ENCODE peak calls at places on chromosomes 4 and X, in five cellular contexts. B, S, Z, D and K are unnamed samples.

GRCh38 chr4:165464813-165465381 is 86.1 kb downstream of the CPE start:
- DNase-seq in D (peak), S (peak), Z (no peak), B (no peak), K (no peak)

GRCh38 chr4:140884431-140885058 is 128.4 kb upstream of the TBC1D9 start:
- DNase-seq in S (peak), Z (no peak), B (no peak), D (peak), K (no peak)

GRCh38 chr4:166143227-166143626 is 270.2 kb downstream of the TLL1 start:
- DNase-seq in D (no peak), Z (no peak), S (no peak), B (no peak), K (no peak)

GRCh38 chrX:19334945-19335626 is 8.6 kb upstream of the PDHA1 start:
- DNase-seq in S (no peak), D (no peak), B (no peak), Z (no peak), K (no peak)

GRCh38 chr4:145231906-145232700 is 51.7 kb upstream of the OTUD4 start:
- DNase-seq in B (no peak), S (peak), D (peak), Z (no peak), K (no peak)

GRCh38 chr4:70667710-70668535 is 1.6 kb upstream of the JCHAIN start:
- DNase-seq in Z (no peak), S (peak), B (no peak), D (no peak), K (no peak)

GRCh38 chrX:39559229-39559628 is 538.5 kb downstream of the BCOR start:
- DNase-seq in Z (no peak), S (no peak), D (no peak), B (no peak), K (no peak)

GRCh38 chr4:103099691-103100392 is at the start of gene BDH2:
- DNase-seq in B (peak), S (peak), Z (no peak), D (peak), K (peak)

GRCh38 chr4:105240037-105240436 is 93.4 kb downstream of the TET2 start:
- DNase-seq in B (no peak), D (no peak), Z (no peak), S (no peak), K (no peak)

GRCh38 chr4:18934197-18934596 is 912.6 kb upstream of the LCORL start:
- DNase-seq in Z (no peak), B (no peak), D (no peak), S (no peak), K (no peak)
- TF ChIP-seq CTCF in Z (no peak), B (peak), D (no peak), S (no peak), K (no peak)

DNA sequence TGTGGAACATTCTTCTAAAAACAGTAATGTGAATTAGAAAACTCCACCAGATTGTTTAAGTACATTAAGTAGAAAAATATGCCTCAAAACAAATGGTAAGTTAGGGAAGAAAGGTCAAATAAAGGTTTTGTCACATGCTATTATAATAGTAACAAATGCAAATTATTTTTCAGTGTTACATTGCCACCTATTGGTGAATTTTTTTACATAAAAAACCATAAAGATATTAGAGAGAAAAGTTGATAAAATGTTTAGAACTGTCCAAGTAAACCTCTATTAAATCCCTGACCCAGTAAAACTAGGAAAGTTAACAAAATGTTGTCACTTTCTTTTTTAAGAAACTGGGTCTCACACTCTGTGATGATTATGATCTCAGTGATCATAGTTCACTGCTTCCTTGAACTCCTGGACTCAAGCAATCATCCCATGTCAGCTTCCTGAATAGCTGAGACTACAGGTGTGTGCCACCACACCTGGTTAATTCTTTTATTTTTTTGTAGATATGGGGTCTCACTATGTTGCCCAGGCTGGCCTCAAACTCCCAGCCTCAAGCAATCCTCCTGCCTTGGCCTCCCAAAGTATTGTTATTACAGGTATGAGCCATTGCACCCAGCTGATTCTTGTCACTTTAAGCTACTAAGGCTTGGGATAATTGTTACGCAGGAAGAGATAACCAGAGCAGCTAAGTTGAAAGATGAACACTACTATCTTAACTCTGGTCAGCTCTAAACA is 157.6 kb downstream of the ATRX start:
- DNase-seq in D (no peak), S (peak), B (no peak), Z (no peak), K (no peak)
- TF ChIP-seq CTCF in D (no peak), S (no peak), B (peak), Z (no peak), K (peak)

GRCh38 chr4:41982716-41983115 is 1.2 kb downstream of the DCAF4L1 start:
- DNase-seq in Z (no peak), S (no peak), B (no peak), D (no peak), K (no peak)
- TF ChIP-seq CTCF in Z (no peak), S (no peak), B (no peak), D (no peak), K (no peak)

GRCh38 chrX:2334237-2334636 is 166.5 kb downstream of the DHRSX start:
- DNase-seq in S (no peak), D (no peak), Z (no peak), B (no peak), K (no peak)
- TF ChIP-seq CTCF in S (no peak), D (no peak), Z (no peak), B (no peak), K (no peak)

GRCh38 chrX:153578200-153578835 is 20.6 kb downstream of the CCNQ start:
- DNase-seq in Z (no peak), D (no peak), B (no peak), S (no peak), K (no peak)

GRCh38 chrX:153576961-153577360 is 22.0 kb downstream of the CCNQ start:
- DNase-seq in D (no peak), S (no peak), Z (no peak), B (no peak), K (no peak)

GRCh38 chrX:153582896-153583295 is 16.0 kb downstream of the CCNQ start:
- DNase-seq in D (no peak), S (no peak), B (no peak), Z (peak), K (no peak)

GRCh38 chrX:153583433-153583832 is 15.5 kb downstream of the CCNQ start:
- DNase-seq in D (no peak), Z (no peak), S (no peak), B (no peak), K (no peak)

GRCh38 chrX:153580700-153581386 is 18.1 kb downstream of the CCNQ start:
- DNase-seq in S (no peak), D (no peak), B (no peak), Z (no peak), K (no peak)
- TF ChIP-seq CTCF in S (no peak), D (no peak), B (no peak), Z (no peak), K (peak)

GRCh38 chr4:54527532-54527931 is 130.2 kb upstream of the KIT start:
- DNase-seq in D (no peak), S (no peak), B (no peak), Z (no peak), K (no peak)
- TF ChIP-seq CTCF in D (no peak), S (no peak), B (no peak), Z (no peak), K (no peak)

GRCh38 chr4:169485084-169485483 is 127.3 kb downstream of the NEK1 start:
- DNase-seq in D (no peak), B (no peak), S (peak), Z (no peak), K (no peak)

GRCh38 chr4:169485791-169486742 is 126.3 kb downstream of the NEK1 start:
- DNase-seq in Z (no peak), D (no peak), B (no peak), S (peak), K (no peak)

GRCh38 chr4:169484485-169484884 is 127.9 kb downstream of the NEK1 start:
- DNase-seq in B (no peak), S (peak), D (no peak), Z (no peak), K (no peak)
- TF ChIP-seq CTCF in B (no peak), S (peak), D (no peak), Z (no peak), K (peak)